ENCODE peak calls at places on chromosomes 11 and 22, in six cellular contexts. O is activated T-helper 1 cell treated with anti-CD3 and anti-CD28 coated beads, Interleukin-2, amount 50 U/mL, for 16 hours; J is fibroblast of the aortic adventitia; E is cardiac muscle cell; L is substantia nigra; R is stimulated activated CD4-positive, alpha-beta T cell treated with anti-CD3 and anti-CD28 coated beads, Interleukin-12 subunit alpha, Interleukin-12 subunit beta, amount 100 ng/mL, for 48 hours. B is an unnamed sample.

GRCh38 chr11:68261749-68262543 is 9.8 kb downstream of the C11orf24 start:
- DNase-seq in E (no peak), R (no peak), L (no peak), J (no peak), O (no peak), B (no peak)

GRCh38 chr11:34405079-34405858 is 33.5 kb upstream of the CAT start:
- DNase-seq in L (no peak), E (peak), R (no peak), J (peak), O (no peak), B (no peak)

GRCh38 chr11:116215471-116216113 is 557.2 kb downstream of the BUD13 start:
- DNase-seq in J (no peak), E (no peak), R (no peak), L (no peak), O (no peak), B (no peak)

GRCh38 chr11:9039863-9040262 is 36.1 kb upstream of the NRIP3 start:
- DNase-seq in E (no peak), R (no peak), O (no peak), L (no peak), J (no peak), B (no peak)

GRCh38 chr11:114296190-114296978 is at the start of gene NNMT:
- DNase-seq in O (no peak), L (no peak), J (peak), R (no peak), E (peak), B (no peak)

GRCh38 chr22:39616781-39617180 is 46.2 kb downstream of the CACNA1I start:
- DNase-seq in O (no peak), J (no peak), R (no peak), E (no peak), L (no peak), B (no peak)

GRCh38 chr11:120698918-120699317 is 187.4 kb downstream of the GRIK4 start:
- DNase-seq in O (no peak), E (no peak), R (no peak), L (no peak), J (no peak), B (no peak)

GRCh38 chr11:64831411-64831891 is 13.0 kb downstream of the CDC42BPG start:
- DNase-seq in L (no peak), O (no peak), R (no peak), E (no peak), J (no peak), B (no peak)

GRCh38 chr11:57354699-57355098 is 16.5 kb downstream of the P2RX3 start:
- DNase-seq in J (no peak), E (no peak), L (no peak), O (no peak), R (no peak), B (no peak)

GRCh38 chr22:26890870-26891269 is 233.5 kb downstream of the MIAT start:
- DNase-seq in L (no peak), O (no peak), R (no peak), E (no peak), J (no peak), B (no peak)

GRCh38 chr11:108593910-108594434 is 404 bp upstream of the EXPH5 start:
- DNase-seq in J (no peak), R (no peak), L (no peak), E (no peak), O (no peak), B (no peak)

GRCh38 chr11:94938399-94939055 is 34.8 kb downstream of the CWC15 start:
- DNase-seq in O (no peak), L (peak), E (peak), J (peak), R (no peak), B (no peak)

GRCh38 chr11:3166268-3167142 is 1.4 kb upstream of the OSBPL5 start:
- DNase-seq in E (no peak), O (no peak), L (no peak), R (no peak), J (no peak), B (no peak)

GRCh38 chr11:11584446-11584810 is 37.4 kb downstream of the GALNT18 start:
- DNase-seq in R (no peak), O (no peak), J (peak), E (peak), L (no peak), B (no peak)

GRCh38 chr11:58905716-58906547 is 33.4 kb upstream of the GLYATL1 start:
- DNase-seq in J (peak), E (peak), O (no peak), R (no peak), L (peak), B (peak)

GRCh38 chr11:34364102-34364501 is 6.3 kb upstream of the ABTB2 start:
- DNase-seq in L (no peak), R (no peak), E (no peak), O (no peak), J (no peak), B (no peak)

GRCh38 chr11:119375629-119376196 is 5.8 kb downstream of the USP2 start:
- DNase-seq in L (peak), E (peak), O (no peak), R (no peak), J (peak), B (peak)

GRCh38 chr22:39431821-39432251 is 25.0 kb upstream of the MGAT3 start:
- DNase-seq in O (no peak), E (peak), J (peak), L (no peak), R (no peak), B (no peak)

GRCh38 chr11:16280256-16280682 is 76.1 kb downstream of the SOX6 start:
- DNase-seq in R (no peak), E (no peak), O (no peak), J (no peak), L (no peak), B (no peak)

GRCh38 chr11:77144854-77145428 is 16.9 kb downstream of the MYO7A start:
- DNase-seq in L (no peak), E (no peak), J (no peak), O (no peak), R (no peak), B (no peak)

B was measured in hypothalamus.